ENCODE peak calls at places on chromosomes 6 and 20, in five cellular contexts. E is CD4-positive, alpha-beta T cell; T is tibial nerve; Z is aorta; I is fibroblast of lung. Y is an unnamed sample. For H3K9me3, the result is how much of the 10 kb centered on the place peaks cover.

GRCh38 chr6:133198725-133199124 is 42.4 kb upstream of the EYA4 start:
- DNase-seq in E (no peak), T (no peak), Z (no peak), I (no peak), Y (no peak)

GRCh38 chr6:21900730-21901129 is 307.2 kb downstream of the SOX4 start:
- DNase-seq in E (no peak), T (no peak), Z (no peak), I (peak), Y (no peak)

GRCh38 chr20:56710577-56711465 is 81.7 kb downstream of the TFAP2C start:
- DNase-seq in E (no peak), T (no peak), Z (no peak), I (peak), Y (peak)

GRCh38 chr6:40720375-40720748 is 133.2 kb upstream of the LRFN2 start:
- DNase-seq in E (no peak), T (no peak), Z (no peak), I (no peak), Y (no peak)

GRCh38 chr20:11229772-11230171 is 556.0 kb upstream of the JAG1 start:
- DNase-seq in E (no peak), T (peak), Z (peak), I (peak), Y (no peak)

GRCh38 chr20:18669241-18670019 is 81.6 kb downstream of the DTD1 start:
- DNase-seq in E (no peak), T (no peak), Z (no peak), I (no peak), Y (no peak)

GRCh38 chr6:108868551-108869145 is 20.4 kb downstream of the ARMC2 start:
- DNase-seq in E (no peak), T (no peak), Z (no peak), I (no peak), Y (no peak)

GRCh38 chr6:141326426-141326825 is 806.3 kb upstream of the GJE1 start:
- DNase-seq in E (peak), T (peak), Z (no peak), I (peak), Y (no peak)

GRCh38 chr6:56953597-56954388 is 1.1 kb upstream of the BEND6 start:
- DNase-seq in E (no peak), T (no peak), Z (peak), I (peak), Y (no peak)

GRCh38 chr6:108982154-108983113 is 112.2 kb downstream of the SESN1 start:
- DNase-seq in E (no peak), T (no peak), Z (no peak), I (no peak), Y (no peak)

GRCh38 chr20:53034899-53035298 is 62.7 kb downstream of the TSHZ2 start:
- DNase-seq in E (peak), T (no peak), Z (no peak), I (no peak), Y (no peak)

GRCh38 chr20:11260611-11261010 is 586.8 kb upstream of the JAG1 start:
- DNase-seq in E (no peak), T (no peak), Z (no peak), I (no peak), Y (no peak)

GRCh38 chr20:4787069-4787468 is 65.4 kb downstream of the PRND start:
- DNase-seq in E (no peak), T (no peak), Z (peak), I (peak), Y (no peak)

GRCh38 chr6:144334150-144334708 is 49.1 kb downstream of the UTRN start:
- DNase-seq in E (peak), T (no peak), Z (no peak), I (no peak), Y (peak)

GRCh38 chr6:118562959-118563358 is 14.9 kb downstream of the PLN start:
- DNase-seq in E (no peak), T (no peak), Z (no peak), I (no peak), Y (no peak)

GRCh38 chr6:114085206-114085605 is 114.3 kb upstream of the HDAC2 start:
- DNase-seq in E (no peak), T (no peak), Z (no peak), I (peak), Y (no peak)

GRCh38 chr6:140183881-140184280 is 809.4 kb upstream of the CITED2 start:
- DNase-seq in E (no peak), T (no peak), Z (no peak), I (no peak), Y (no peak)

GRCh38 chr6:39543117-39543516 is 182.1 kb downstream of the KIF6 start:
- DNase-seq in E (no peak), T (no peak), Z (peak), I (peak), Y (no peak)

GRCh38 chr6:16925461-16925860 is 164.2 kb upstream of the ATXN1 start:
- DNase-seq in E (no peak), T (no peak), Z (no peak), I (no peak), Y (no peak)

GRCh38 chr6:151534576-151534975 is 40.8 kb downstream of the CCDC170 start:
- DNase-seq in E (no peak), T (no peak), Z (no peak), I (no peak), Y (no peak)

GRCh38 chr6:41586564-41586963 is 40.4 kb downstream of the FOXP4 start:
- DNase-seq in E (no peak), T (no peak), Z (no peak), I (no peak), Y (no peak)

GRCh38 chr6:161029195-161029809 is 37.7 kb downstream of the MAP3K4 start:
- DNase-seq in E (no peak), T (peak), Z (no peak), I (peak), Y (no peak)

GRCh38 chr6:88870728-88871330 is 92.6 kb downstream of the RNGTT start:
- DNase-seq in E (peak), T (peak), Z (no peak), I (peak), Y (no peak)

GRCh38 chr6:150346346-150346745 is 22.5 kb upstream of the IYD start:
- DNase-seq in E (no peak), T (no peak), Z (no peak), I (no peak), Y (no peak)

DNA sequence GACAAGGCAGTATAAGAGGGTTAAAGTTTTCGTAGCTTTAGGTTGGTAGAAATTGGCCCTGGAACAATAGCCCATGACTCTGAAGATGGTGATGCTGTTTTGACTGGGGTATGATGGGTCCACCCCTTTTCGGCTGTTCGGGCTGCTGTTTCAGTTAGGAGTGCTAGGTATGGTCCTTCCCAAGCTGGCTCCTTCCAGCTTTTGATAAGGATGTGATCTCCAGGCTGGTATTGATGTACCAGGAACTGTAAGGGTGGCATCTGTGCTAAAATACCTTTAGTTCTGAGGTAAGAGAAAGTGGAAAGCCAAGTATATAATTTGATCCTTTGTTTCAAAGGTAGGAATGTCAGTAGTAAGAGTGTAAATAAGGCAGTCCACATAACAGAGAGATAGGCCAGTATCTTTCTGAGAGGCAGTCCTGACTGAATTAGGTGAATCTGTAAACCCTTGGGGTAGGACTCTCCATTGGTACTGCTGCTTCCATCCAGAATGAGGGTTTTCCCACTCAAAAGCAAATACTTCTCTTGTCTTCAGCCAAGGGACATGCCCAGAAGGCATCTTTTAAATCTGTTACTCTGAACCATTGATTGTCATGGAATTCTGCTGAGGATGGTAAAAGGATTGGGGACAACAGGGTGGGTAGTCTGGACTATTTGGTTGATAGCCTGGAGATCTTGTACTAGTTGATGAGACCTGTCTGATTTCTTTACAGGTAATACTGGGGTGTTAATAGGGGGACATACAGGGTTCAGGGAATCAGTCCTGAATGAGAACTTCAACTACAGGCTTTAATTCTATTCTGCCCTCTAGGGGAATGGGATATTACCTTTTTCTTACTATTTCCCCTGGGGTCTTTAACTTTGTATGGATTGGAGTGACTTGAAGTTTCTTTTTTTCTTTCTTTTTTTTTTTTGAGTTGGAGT is 6.1 kb upstream of the ZNFX1 start:
- DNase-seq in E (no peak), T (no peak), Z (no peak), I (no peak), Y (no peak)
- H3K9me3 ChIP-seq in E (half or more), T (under half), Z (under half), I (under half), Y (under half)

DNA sequence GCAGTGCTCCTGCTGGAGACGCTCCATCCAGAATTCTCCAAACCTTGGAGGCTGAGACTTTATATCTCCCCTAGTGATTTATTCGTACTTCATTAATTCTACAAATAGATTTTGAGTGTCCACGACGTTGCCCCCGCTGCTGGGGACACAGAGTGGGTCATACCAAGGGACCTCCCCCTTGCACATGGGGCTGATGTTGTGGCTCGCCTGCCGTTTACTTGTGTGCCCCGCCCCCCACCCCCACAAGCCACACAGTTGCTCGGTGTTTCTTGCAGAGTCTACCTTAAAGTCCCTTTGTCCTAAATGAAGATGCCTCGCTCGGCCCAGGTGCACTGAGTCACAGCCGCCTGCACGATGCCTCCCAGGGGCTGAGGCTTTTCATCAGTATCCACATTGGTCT is 20.3 kb upstream of the SMOC2 start:
- DNase-seq in E (no peak), T (no peak), Z (no peak), I (no peak), Y (no peak)
- H3K9me3 ChIP-seq in E (under half), T (under half), Z (under half), I (under half), Y (under half)

GRCh38 chr20:44862286-44862685 is 23.2 kb upstream of the YWHAB start:
- DNase-seq in E (no peak), T (no peak), Z (no peak), I (no peak), Y (no peak)

GRCh38 chr20:44856442-44856841 is 29.1 kb upstream of the YWHAB start:
- DNase-seq in E (no peak), T (no peak), Z (no peak), I (no peak), Y (no peak)

GRCh38 chr20:44861547-44862006 is 23.9 kb upstream of the YWHAB start:
- DNase-seq in E (no peak), T (no peak), Z (peak), I (peak), Y (no peak)

GRCh38 chr20:44856847-44857448 is 28.6 kb upstream of the YWHAB start:
- DNase-seq in E (no peak), T (no peak), Z (no peak), I (peak), Y (no peak)

DNA sequence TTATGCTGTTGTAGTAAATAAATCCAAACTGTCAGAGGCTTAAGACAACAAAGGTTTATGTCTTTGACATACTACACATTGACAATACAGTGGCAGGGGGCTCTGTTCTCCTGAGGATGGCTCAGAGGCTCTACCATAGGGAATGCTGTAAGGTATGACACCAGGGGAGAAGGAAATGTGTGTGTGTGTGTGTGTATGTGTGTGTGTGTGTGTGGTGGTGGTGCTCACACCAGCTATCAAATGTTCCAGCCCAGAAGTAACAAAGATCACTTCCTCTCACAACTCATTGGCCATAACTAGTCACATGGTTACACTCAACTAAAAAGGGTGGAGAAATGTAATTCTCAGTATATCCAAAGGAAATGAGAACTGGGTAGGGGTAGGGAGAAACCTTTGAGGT is 26.5 kb upstream of the YWHAB start:
- DNase-seq in E (no peak), T (no peak), Z (no peak), I (peak), Y (no peak)
- H3K9me3 ChIP-seq in E (under half), T (under half), Z (under half), I (under half), Y (under half)

GRCh38 chr6:130796313-130796905 is 30.8 kb upstream of the SMLR1 start:
- DNase-seq in E (no peak), T (peak), Z (no peak), I (peak), Y (no peak)
- H3K9me3 ChIP-seq in E (under half), T (under half), Z (under half), I (under half), Y (under half)

GRCh38 chr6:167499161-167499660 is 174.3 kb downstream of the TTLL2 start:
- DNase-seq in E (no peak), T (no peak), Z (no peak), I (no peak), Y (no peak)

GRCh38 chr6:167497387-167498056 is 172.6 kb downstream of the TTLL2 start:
- DNase-seq in E (no peak), T (no peak), Z (no peak), I (no peak), Y (no peak)

GRCh38 chr6:167502471-167502870 is 177.6 kb downstream of the TTLL2 start:
- DNase-seq in E (no peak), T (no peak), Z (no peak), I (no peak), Y (no peak)

GRCh38 chr6:167501831-167502385 is 177.0 kb downstream of the TTLL2 start:
- DNase-seq in E (no peak), T (no peak), Z (no peak), I (no peak), Y (no peak)

GRCh38 chr6:167500961-167501360 is 176.1 kb downstream of the TTLL2 start:
- DNase-seq in E (no peak), T (no peak), Z (no peak), I (no peak), Y (no peak)
- H3K9me3 ChIP-seq in E (under half), T (under half), Z (under half), I (under half), Y (under half)

GRCh38 chr20:2156224-2156623 is 54.6 kb downstream of the STK35 start:
- DNase-seq in E (no peak), T (no peak), Z (no peak), I (no peak), Y (no peak)

GRCh38 chr20:2162125-2162822 is 60.6 kb downstream of the STK35 start:
- DNase-seq in E (no peak), T (no peak), Z (peak), I (no peak), Y (no peak)

GRCh38 chr20:2151805-2152727 is 50.4 kb downstream of the STK35 start:
- DNase-seq in E (no peak), T (no peak), Z (peak), I (peak), Y (peak)

GRCh38 chr20:2162823-2163166 is 61.2 kb downstream of the STK35 start:
- DNase-seq in E (no peak), T (no peak), Z (peak), I (no peak), Y (no peak)

DNA sequence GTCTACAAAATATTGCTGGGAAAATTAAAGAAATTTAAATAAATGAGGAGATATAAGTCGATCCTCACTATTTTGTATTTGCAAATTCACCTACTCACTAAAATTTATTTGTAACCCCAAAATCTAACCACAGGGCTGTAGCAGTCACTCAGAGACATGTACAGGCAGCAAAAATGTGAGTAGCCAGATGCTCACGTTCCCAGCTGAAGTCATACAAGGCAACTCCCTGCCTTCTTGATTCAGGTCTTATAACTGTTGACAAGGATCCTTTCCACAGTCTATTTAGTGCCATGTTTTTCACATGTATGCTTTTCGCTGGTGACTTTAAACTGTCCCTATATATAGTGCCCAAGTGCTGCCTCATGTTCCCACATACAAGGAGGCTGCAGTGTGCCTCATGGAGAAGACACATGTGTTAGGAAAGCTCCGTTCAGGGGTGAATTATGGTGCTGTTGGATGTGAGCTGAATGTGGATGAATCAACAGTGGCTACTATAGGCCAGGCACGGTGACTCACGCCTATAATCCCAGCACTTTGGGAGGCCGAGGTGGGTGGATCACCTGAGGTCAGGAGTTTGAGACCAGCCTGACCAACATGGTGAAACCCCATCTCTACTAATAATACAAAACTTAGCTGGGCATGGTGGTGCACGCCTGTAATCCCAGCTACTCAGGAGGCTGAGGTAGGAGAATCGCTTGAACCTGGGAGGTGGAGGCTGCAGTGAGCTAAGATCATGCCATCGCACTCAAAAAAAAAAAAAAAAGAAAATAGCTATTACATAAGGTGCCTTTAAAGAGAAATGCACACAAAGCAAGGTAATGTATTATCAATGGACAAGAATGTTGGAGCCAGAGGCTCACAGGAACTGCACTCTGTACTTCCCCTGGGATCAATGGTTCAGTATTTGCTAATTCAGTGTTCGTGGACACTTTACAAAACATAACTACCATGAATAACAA is 55.3 kb downstream of the STK35 start:
- DNase-seq in E (no peak), T (no peak), Z (no peak), I (no peak), Y (no peak)
- H3K9me3 ChIP-seq in E (under half), T (under half), Z (under half), I (under half), Y (under half)

GRCh38 chr6:159606786-159607185 is 86.3 kb downstream of the SOD2 start:
- DNase-seq in E (no peak), T (no peak), Z (no peak), I (peak), Y (no peak)
- H3K9me3 ChIP-seq in E (under half), T (under half), Z (under half), I (under half), Y (under half)

DNA sequence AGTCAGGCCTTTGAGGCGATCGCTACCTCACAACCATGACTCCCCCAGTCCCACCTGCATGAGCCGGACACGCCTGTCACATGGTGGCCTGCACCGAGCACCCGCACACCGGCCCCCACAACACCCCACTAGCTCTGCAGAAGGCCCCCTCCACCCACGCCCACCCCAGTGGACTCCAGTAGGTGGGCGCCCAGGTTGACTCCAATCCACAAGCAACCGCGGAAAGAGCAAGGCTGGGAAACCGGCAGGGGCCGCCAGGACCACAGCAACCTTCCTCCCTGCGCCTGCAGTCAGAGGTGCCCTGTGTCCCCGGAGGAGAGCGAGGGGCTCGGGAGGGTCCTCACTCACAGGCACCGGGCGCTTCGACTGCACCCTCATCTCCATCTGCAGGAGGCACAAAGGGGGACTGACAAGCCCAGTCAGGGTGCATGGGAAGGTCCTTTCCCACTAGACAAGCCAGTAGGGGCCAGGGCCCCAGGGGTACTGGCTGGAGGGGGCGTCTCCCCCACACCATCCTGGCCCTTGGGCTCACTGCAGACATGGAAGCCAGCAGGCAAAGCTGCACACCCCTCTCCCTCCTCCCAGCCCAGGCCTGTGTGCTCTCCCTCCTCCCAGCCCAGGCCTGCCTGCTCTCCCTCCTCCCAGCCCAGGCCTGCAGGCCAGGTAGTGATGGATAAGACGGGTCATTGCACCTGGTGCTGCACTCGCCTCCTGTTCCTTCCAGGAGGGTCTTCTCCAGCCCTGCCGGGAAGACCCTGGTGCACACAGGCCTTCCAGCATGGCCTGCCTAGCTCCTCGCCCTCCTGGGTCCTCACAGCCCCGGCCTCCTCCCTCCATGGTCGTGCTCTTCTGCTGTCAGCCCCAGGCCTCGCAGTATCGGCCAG is 137.2 kb downstream of the DLL1 start:
- DNase-seq in E (no peak), T (no peak), Z (peak), I (no peak), Y (no peak)
- H3K9me3 ChIP-seq in E (under half), T (under half), Z (under half), I (under half), Y (under half)

GRCh38 chr6:170139531-170139930 is 151.3 kb downstream of the DLL1 start:
- DNase-seq in E (no peak), T (no peak), Z (peak), I (no peak), Y (peak)
- H3K9me3 ChIP-seq in E (under half), T (under half), Z (under half), I (under half), Y (under half)